ENCODE peak calls at places on chromosomes 13 and 19, in ten cellular contexts. Y is ascending aorta, H is brain microvascular endothelial cell, T is keratinocyte, B is dorsolateral prefrontal cortex, O is endothelial cell, G is left ventricle myocardium inferior, F is psoas muscle, I is AG04449, A is natural killer cell. J is an unnamed sample.

GRCh38 chr13:67137044-67137735 is 92.9 kb downstream of the PCDH9 start:
- DNase-seq in Y (no peak), H (no peak), T (no peak), B (no peak), O (no peak), G (no peak), F (no peak), I (no peak), A (no peak), J (no peak)

GRCh38 chr19:52585101-52585500 is 15.0 kb downstream of the ZNF701 start:
- DNase-seq in Y (no peak), H (no peak), T (no peak), B (no peak), O (no peak), G (no peak), F (no peak), I (no peak), A (no peak), J (no peak)

GRCh38 chr19:7841751-7842660 is 12.0 kb downstream of the EVI5L start:
- DNase-seq in Y (no peak), H (no peak), T (no peak), B (no peak), O (no peak), G (peak), F (no peak), I (no peak), A (no peak), J (peak)

GRCh38 chr19:57171551-57172081 is 4.3 kb upstream of the DUXA start:
- DNase-seq in Y (peak), H (peak), T (no peak), B (peak), O (no peak), G (peak), F (peak), I (no peak), A (peak), J (no peak)

GRCh38 chr19:14434543-14435319 is 1.6 kb downstream of the PKN1 start:
- DNase-seq in Y (peak), H (peak), T (no peak), B (peak), O (no peak), G (peak), F (peak), I (no peak), A (peak), J (no peak)

GRCh38 chr13:22757530-22758120 is 423.2 kb upstream of the SGCG start:
- DNase-seq in Y (no peak), H (no peak), T (no peak), B (no peak), O (no peak), G (no peak), F (no peak), I (no peak), A (no peak), J (no peak)

GRCh38 chr19:57192993-57193392 is 1.7 kb downstream of the ZNF264 start:
- DNase-seq in Y (no peak), H (no peak), T (no peak), B (no peak), O (no peak), G (no peak), F (no peak), I (no peak), A (no peak), J (no peak)

GRCh38 chr19:16435238-16435911 is 36.4 kb downstream of the EPS15L1 start:
- DNase-seq in Y (peak), H (peak), T (no peak), B (no peak), O (no peak), G (peak), F (peak), I (peak), A (peak), J (no peak)

GRCh38 chr19:10292789-10293636 is 3.3 kb downstream of the ICAM5 start:
- DNase-seq in Y (no peak), H (no peak), T (no peak), B (no peak), O (no peak), G (no peak), F (no peak), I (no peak), A (no peak), J (no peak)

GRCh38 chr13:42968906-42969305 is 23.1 kb downstream of the EPSTI1 start:
- DNase-seq in Y (no peak), H (no peak), T (no peak), B (no peak), O (no peak), G (no peak), F (no peak), I (no peak), A (no peak), J (no peak)

GRCh38 chr19:42023121-42023942 is 29.3 kb upstream of the ATP1A3 start:
- DNase-seq in Y (no peak), H (peak), T (no peak), B (no peak), O (peak), G (no peak), F (no peak), I (no peak), A (no peak), J (no peak)

GRCh38 chr19:28327905-28328304 is 885.0 kb downstream of the UQCRFS1 start:
- DNase-seq in Y (no peak), H (no peak), T (no peak), B (no peak), O (no peak), G (no peak), F (no peak), I (no peak), A (no peak), J (no peak)

GRCh38 chr19:17183271-17183757 is 31.8 kb upstream of the USE1 start:
- DNase-seq in Y (no peak), H (no peak), T (no peak), B (no peak), O (no peak), G (no peak), F (no peak), I (no peak), A (peak), J (no peak)

GRCh38 chr13:61113140-61113658 is 302.4 kb downstream of the PCDH20 start:
- DNase-seq in Y (no peak), H (no peak), T (no peak), B (no peak), O (no peak), G (no peak), F (no peak), I (no peak), A (no peak), J (no peak)

GRCh38 chr19:13847033-13847899 is 29.7 kb upstream of the NANOS3 start:
- DNase-seq in Y (peak), H (peak), T (no peak), B (peak), O (peak), G (peak), F (peak), I (no peak), A (peak), J (peak)

GRCh38 chr13:113350065-113350937 is 13.6 kb downstream of the GRTP1 start:
- DNase-seq in Y (no peak), H (no peak), T (peak), B (no peak), O (no peak), G (no peak), F (no peak), I (no peak), A (no peak), J (no peak)

GRCh38 chr13:109256866-109257760 is 529.3 kb downstream of the IRS2 start:
- DNase-seq in Y (peak), H (peak), T (peak), B (no peak), O (no peak), G (no peak), F (no peak), I (peak), A (no peak), J (peak)

DNA sequence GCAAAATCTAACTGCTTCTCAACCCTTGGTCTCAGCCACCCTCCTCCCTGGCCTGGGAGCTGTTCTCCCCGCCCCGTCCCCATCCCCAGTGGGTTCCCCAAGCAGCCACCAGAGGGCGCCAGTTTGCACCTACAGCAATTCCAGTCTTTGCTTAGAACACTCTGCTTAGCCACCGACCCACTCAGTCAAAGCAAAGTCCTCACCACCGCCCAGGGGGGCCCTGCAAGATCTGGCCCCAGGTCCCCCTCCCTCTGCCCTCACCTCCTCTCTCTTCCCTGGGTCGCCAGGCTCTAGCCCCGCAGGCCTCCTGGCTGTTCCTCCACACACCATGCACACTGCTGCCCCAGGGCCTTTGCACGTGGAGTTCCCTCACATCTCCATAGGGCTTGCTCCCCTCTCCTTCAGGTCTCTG is 12.4 kb downstream of the TMEM143 start:
- DNase-seq in Y (peak), H (peak), T (no peak), B (peak), O (peak), G (peak), F (peak), I (no peak), A (peak), J (no peak)
- TF ChIP-seq CTCF in Y (peak), H (peak), T (peak), B (peak), O (peak), G (peak), F (peak), I (peak), A (peak), J (peak)

GRCh38 chr19:3281026-3281425 is 56.6 kb downstream of the CELF5 start:
- DNase-seq in Y (no peak), H (no peak), T (no peak), B (no peak), O (no peak), G (no peak), F (no peak), I (no peak), A (no peak), J (no peak)

GRCh38 chr19:3283886-3284657 is 59.6 kb downstream of the CELF5 start:
- DNase-seq in Y (no peak), H (no peak), T (no peak), B (no peak), O (no peak), G (no peak), F (no peak), I (no peak), A (no peak), J (no peak)

GRCh38 chr19:3283246-3283751 is 58.8 kb downstream of the CELF5 start:
- DNase-seq in Y (no peak), H (no peak), T (no peak), B (no peak), O (no peak), G (no peak), F (no peak), I (no peak), A (no peak), J (no peak)

GRCh38 chr19:3282564-3282963 is 58.1 kb downstream of the CELF5 start:
- DNase-seq in Y (no peak), H (no peak), T (no peak), B (no peak), O (no peak), G (no peak), F (no peak), I (no peak), A (no peak), J (no peak)

DNA sequence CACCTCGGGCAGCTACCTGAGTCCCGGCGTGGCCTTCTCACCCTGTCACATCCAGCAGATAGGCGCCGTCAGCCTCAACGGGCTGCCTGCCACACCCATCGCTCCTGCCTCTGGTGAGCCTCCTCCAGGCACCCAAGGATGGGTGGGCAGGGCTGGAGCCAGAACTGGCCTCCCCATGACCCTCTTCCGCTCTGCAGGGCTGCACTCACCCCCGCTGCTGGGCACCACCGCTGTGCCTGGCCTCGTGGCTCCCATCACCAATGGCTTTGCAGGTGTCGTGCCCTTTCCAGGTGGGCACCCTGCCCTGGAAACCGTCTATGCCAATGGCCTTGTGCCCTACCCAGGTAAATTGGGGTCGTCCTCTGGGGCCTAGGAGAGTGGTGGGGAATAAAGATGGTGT is 57.7 kb downstream of the CELF5 start:
- DNase-seq in Y (no peak), H (no peak), T (no peak), B (no peak), O (no peak), G (no peak), F (no peak), I (no peak), A (no peak), J (no peak)
- TF ChIP-seq CTCF in Y (no peak), H (no peak), T (no peak), B (no peak), O (no peak), G (no peak), F (no peak), I (no peak), A (no peak), J (no peak)

GRCh38 chr13:111315347-111315995 is 5.0 kb upstream of the TEX29 start:
- DNase-seq in Y (peak), H (no peak), T (no peak), B (no peak), O (no peak), G (no peak), F (no peak), I (no peak), A (no peak), J (no peak)

GRCh38 chr13:111312944-111313590 is 7.4 kb upstream of the TEX29 start:
- DNase-seq in Y (no peak), H (no peak), T (no peak), B (no peak), O (no peak), G (no peak), F (no peak), I (no peak), A (no peak), J (no peak)

GRCh38 chr13:111314852-111315251 is 5.6 kb upstream of the TEX29 start:
- DNase-seq in Y (no peak), H (no peak), T (no peak), B (no peak), O (no peak), G (no peak), F (no peak), I (peak), A (no peak), J (no peak)

GRCh38 chr13:111316161-111316730 is 4.2 kb upstream of the TEX29 start:
- DNase-seq in Y (peak), H (no peak), T (no peak), B (no peak), O (no peak), G (no peak), F (no peak), I (no peak), A (no peak), J (no peak)

GRCh38 chr13:111313911-111314425 is 6.5 kb upstream of the TEX29 start:
- DNase-seq in Y (no peak), H (no peak), T (no peak), B (no peak), O (no peak), G (no peak), F (no peak), I (no peak), A (no peak), J (no peak)
- TF ChIP-seq CTCF in Y (no peak), H (no peak), T (no peak), B (no peak), O (no peak), G (no peak), F (no peak), I (no peak), A (no peak), J (no peak)

DNA sequence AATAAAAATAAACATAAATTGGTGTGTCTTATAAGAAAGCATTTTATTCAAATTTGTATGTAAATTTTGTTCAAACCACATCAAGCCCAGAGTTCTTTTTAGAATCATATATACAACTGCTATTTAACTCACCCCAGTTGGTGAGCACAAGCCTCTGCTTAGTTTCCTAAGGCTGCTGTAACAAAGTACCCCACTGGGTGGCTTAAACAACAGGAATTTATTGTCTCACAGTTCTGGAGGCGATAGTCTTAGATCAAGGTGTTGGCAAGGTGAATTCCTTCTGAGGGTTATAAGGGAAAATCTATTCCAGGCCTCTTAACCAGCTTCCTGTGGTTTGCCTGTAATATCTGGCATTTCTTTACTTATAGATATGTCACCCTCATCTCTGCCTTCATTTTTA is 1133.5 kb downstream of the OLFM4 start:
- DNase-seq in Y (no peak), H (no peak), T (no peak), B (no peak), O (no peak), G (no peak), F (no peak), I (no peak), A (no peak), J (no peak)
- TF ChIP-seq CTCF in Y (no peak), H (no peak), T (no peak), B (no peak), O (peak), G (no peak), F (no peak), I (no peak), A (no peak), J (peak)

J was measured in RWPE2.